ENCODE peak calls at places on chromosomes 13 and 19, in four cellular contexts. D is GM12878, A is HepG2, G is K562. L is an unnamed sample.

GRCh38 chr13:107124129-107124718 is 556.3 kb upstream of the ARGLU1 start:
- DNase-seq in G (peak), D (no peak), A (peak), L (no peak)

GRCh38 chr13:32174366-32174765 is 140.8 kb downstream of the ZAR1L start:
- DNase-seq in D (no peak), G (no peak), A (no peak), L (no peak)

GRCh38 chr19:18086590-18087138 is at the start of gene IL12RB1:
- DNase-seq in D (peak), G (no peak), A (no peak), L (no peak)

GRCh38 chr13:75226755-75227435 is 255.1 kb downstream of the TBC1D4 start:
- DNase-seq in A (no peak), G (no peak), D (no peak), L (no peak)

GRCh38 chr19:2811735-2812413 is 7.8 kb upstream of the ZNF554 start:
- DNase-seq in D (no peak), G (no peak), A (no peak), L (no peak)

GRCh38 chr13:105087941-105088340 is 1447.5 kb downstream of the EFNB2 start:
- DNase-seq in A (no peak), G (no peak), D (no peak), L (no peak)

GRCh38 chr19:46493236-46494114 is 2.2 kb downstream of the PNMA8B start:
- DNase-seq in D (no peak), A (no peak), G (peak), L (no peak)

GRCh38 chr13:56400774-56401173 is 739.9 kb upstream of the PRR20A start:
- DNase-seq in D (no peak), A (no peak), G (no peak), L (no peak)

GRCh38 chr13:113093580-113094409 is 11.8 kb upstream of the F7 start:
- DNase-seq in D (no peak), G (no peak), A (no peak), L (no peak)

GRCh38 chr19:2592824-2593223 is 109.7 kb downstream of the GNG7 start:
- DNase-seq in A (no peak), D (no peak), G (no peak), L (no peak)

GRCh38 chr13:111184685-111185401 is 69.7 kb downstream of the ARHGEF7 start:
- DNase-seq in G (no peak), A (no peak), D (peak), L (no peak)

GRCh38 chr19:46860846-46861690 is at the start of gene ARHGAP35:
- DNase-seq in G (peak), D (no peak), A (no peak), L (peak)

GRCh38 chr19:40415799-40416198 is 2.6 kb upstream of the PRX start:
- DNase-seq in D (no peak), G (no peak), A (no peak), L (no peak)

GRCh38 chr13:100473493-100474044 is 115.0 kb downstream of the GGACT start:
- DNase-seq in G (no peak), D (no peak), A (no peak), L (no peak)

GRCh38 chr19:30784850-30785459 is 412.8 kb downstream of the ZNF536 start:
- DNase-seq in A (peak), D (no peak), G (peak), L (peak)

GRCh38 chr13:31538067-31539042 is 201.0 kb upstream of the RXFP2 start:
- DNase-seq in D (no peak), G (peak), A (peak), L (peak)

GRCh38 chr13:85567909-85568308 is 231.3 kb downstream of the SLITRK6 start:
- DNase-seq in A (no peak), G (no peak), D (no peak), L (no peak)

GRCh38 chr13:100394005-100394695 is 194.4 kb downstream of the GGACT start:
- DNase-seq in G (no peak), A (no peak), D (peak), L (no peak)

GRCh38 chr13:35787937-35788336 is 311.4 kb upstream of the MAB21L1 start:
- DNase-seq in A (no peak), G (no peak), D (no peak), L (no peak)

GRCh38 chr19:50510700-50511068 is 307 bp downstream of the JOSD2 start:
- DNase-seq in D (no peak), A (no peak), G (no peak), L (no peak)

GRCh38 chr19:2888739-2889224 is 11.9 kb upstream of the ZNF57 start:
- DNase-seq in A (no peak), G (no peak), D (no peak), L (no peak)

GRCh38 chr13:26011996-26012688 is 39.7 kb downstream of the SHISA2 start:
- DNase-seq in A (no peak), G (no peak), D (no peak), L (no peak)

GRCh38 chr19:31255174-31255862 is 93.9 kb downstream of the TSHZ3 start:
- DNase-seq in D (no peak), A (no peak), G (no peak), L (no peak)

GRCh38 chr13:112767506-112768471 is 78.0 kb downstream of the ATP11A start:
- DNase-seq in G (no peak), D (peak), A (no peak), L (no peak)

GRCh38 chr19:40650749-40651305 is 39.6 kb downstream of the NUMBL start:
- DNase-seq in A (no peak), G (no peak), D (no peak), L (no peak)

GRCh38 chr13:98508280-98509074 is 68.4 kb downstream of the STK24 start:
- DNase-seq in D (no peak), A (peak), G (no peak), L (no peak)

GRCh38 chr13:42899266-42899665 is 92.8 kb downstream of the EPSTI1 start:
- DNase-seq in D (peak), G (no peak), A (no peak), L (no peak)
- TF ChIP-seq FOXK2 in D (no peak), G (no peak), A (no peak), L (no peak)

DNA sequence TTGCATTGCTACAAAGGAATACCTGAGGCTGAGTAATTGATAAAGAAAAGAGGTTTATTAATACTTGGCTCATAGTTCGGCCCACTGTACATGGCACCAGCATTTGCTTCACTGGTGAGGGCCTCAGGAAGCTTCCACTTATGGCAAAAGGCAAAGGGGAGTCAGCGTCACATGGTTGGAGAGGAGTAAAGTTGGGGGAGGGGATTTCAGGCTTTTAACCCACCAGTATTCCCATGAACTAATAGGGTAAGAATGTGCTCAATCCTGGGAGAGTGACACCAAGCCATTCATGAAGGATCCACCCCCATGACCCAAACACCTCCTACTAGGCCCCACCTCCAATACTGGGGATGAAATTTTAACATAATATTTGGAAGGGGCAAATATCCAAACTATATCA is 82.5 kb upstream of the MYCBP2 start:
- DNase-seq in G (no peak), A (no peak), D (no peak), L (no peak)
- TF ChIP-seq FOXM1 in G (no peak), A (no peak), D (no peak), L (no peak)

GRCh38 chr13:93345061-93345460 is 118.5 kb downstream of the GPC6 start:
- DNase-seq in G (no peak), A (no peak), D (no peak), L (no peak)
- TF ChIP-seq SP1 in G (no peak), A (no peak), D (no peak), L (no peak)

GRCh38 chr19:54029930-54030490 is 33.7 kb downstream of the VSTM1 start:
- DNase-seq in D (no peak), A (peak), G (peak), L (peak)

GRCh38 chr19:54035215-54036178 is 28.2 kb downstream of the VSTM1 start:
- DNase-seq in A (no peak), D (no peak), G (peak), L (no peak)

GRCh38 chr19:54026656-54027055 is 35.2 kb downstream of the CACNG6 start:
- DNase-seq in G (no peak), A (no peak), D (no peak), L (no peak)

GRCh38 chr19:54030895-54031586 is 32.7 kb downstream of the VSTM1 start:
- DNase-seq in D (no peak), G (peak), A (no peak), L (peak)
- TF ChIP-seq FOXK2 in D (no peak), G (no peak), A (no peak), L (no peak)

DNA sequence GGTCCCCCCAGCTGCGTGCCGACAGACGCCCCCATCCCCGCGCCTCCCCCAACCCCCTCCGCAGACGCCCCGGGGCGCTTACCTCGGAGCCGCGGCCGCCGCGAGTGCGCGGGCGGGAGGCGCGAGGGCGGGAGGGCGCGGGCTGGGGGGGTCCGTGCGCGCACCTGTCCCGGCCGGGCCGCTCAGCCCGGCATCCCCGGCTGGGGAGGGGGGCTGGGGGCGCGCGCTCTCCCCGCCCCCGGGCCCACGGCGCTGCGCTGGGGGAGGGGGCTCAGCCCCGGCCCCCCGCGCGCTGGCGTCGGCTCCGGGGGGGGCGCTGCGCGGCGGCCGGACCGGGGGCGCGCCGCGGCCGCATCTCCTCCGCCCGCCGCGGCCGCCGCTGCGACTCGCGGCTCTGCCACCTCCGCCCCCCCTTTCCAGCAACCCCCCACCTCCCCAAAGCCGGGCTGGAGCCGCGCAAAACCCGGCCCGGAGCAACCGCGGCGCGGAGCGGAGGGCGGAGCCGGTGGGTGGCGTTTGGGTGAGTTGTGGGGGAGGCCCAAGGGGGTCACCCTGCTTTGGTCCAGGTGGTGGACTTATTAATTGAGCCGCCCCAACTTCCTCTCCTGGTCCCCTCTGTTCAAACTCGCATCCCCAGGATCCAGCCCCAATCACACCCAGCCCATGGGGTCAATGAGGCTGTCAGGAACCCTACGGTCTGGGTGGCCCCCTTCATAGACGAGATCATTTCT is 22.1 kb upstream of the SEMA6B start:
- DNase-seq in G (peak), D (no peak), A (no peak), L (peak)
- TF ChIP-seq FOXM1 in G (no peak), D (no peak), A (no peak), L (peak)

GRCh38 chr13:49935171-49936084 is 712 bp downstream of the SPRYD7 start:
- DNase-seq in G (peak), A (peak), D (no peak), L (peak)
- TF ChIP-seq SP1 in G (no peak), A (no peak), D (no peak), L (no peak)

GRCh38 chr13:48600374-48601364 is 53.1 kb upstream of the CYSLTR2 start:
- DNase-seq in D (no peak), A (peak), G (no peak), L (no peak)
- TF ChIP-seq FOXK2 in D (no peak), A (no peak), G (no peak), L (no peak)

DNA sequence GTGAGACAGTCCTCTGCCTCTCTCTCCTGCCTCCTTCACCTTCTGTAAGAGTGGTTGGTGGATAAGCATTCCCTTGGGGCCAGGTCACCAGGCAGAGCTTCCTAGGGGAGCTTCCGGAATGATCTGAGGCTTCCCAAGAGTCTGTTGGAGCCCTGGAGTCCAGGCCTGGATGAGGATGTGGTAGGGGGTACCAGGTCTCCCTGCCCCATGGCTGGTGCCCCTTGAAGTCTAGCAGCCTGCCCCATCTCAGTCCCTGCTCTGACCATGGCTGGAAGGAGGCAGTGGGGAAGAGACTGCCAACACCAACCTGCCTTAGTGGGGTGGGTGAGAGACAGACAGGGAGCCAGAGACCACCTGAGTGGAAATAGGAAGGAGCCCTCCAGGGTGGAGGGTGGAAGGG is 1316.9 kb downstream of the UQCRFS1 start:
- DNase-seq in D (no peak), A (no peak), G (no peak), L (no peak)
- TF ChIP-seq FOXM1 in D (no peak), A (no peak), G (no peak), L (no peak)